ENCODE peak calls at places on chromosomes 6 and 20, in four cellular contexts. W is heart left ventricle, H is ovary, B is upper lobe of right lung. S is an unnamed sample.

GRCh38 chr6:113813207-113813606 is 43.9 kb upstream of the MARCKS start:
- DNase-seq in W (no peak), H (no peak), B (no peak), S (no peak)

GRCh38 chr20:53529658-53530057 is 64.0 kb downstream of the ZNF217 start:
- DNase-seq in W (no peak), H (no peak), B (no peak), S (no peak)

GRCh38 chr6:51120016-51120415 is 301.3 kb downstream of the TFAP2B start:
- DNase-seq in W (no peak), H (no peak), B (no peak), S (no peak)

GRCh38 chr6:151916680-151917164 is 109.2 kb downstream of the ESR1 start:
- DNase-seq in W (no peak), H (no peak), B (no peak), S (no peak)

GRCh38 chr6:11027565-11028110 is 16.5 kb downstream of the ELOVL2 start:
- DNase-seq in W (no peak), H (no peak), B (no peak), S (no peak)

GRCh38 chr6:36701401-36701991 is 3.9 kb downstream of the RAB44 start:
- DNase-seq in W (no peak), H (no peak), B (peak; percentile 45), S (no peak)

GRCh38 chr20:550611-551010 is 7.0 kb upstream of the CSNK2A1 start:
- DNase-seq in W (no peak), H (no peak), B (no peak), S (no peak)

GRCh38 chr20:46803446-46804020 is 91.1 kb upstream of the EYA2 start:
- DNase-seq in W (no peak), H (no peak), B (no peak), S (no peak)

GRCh38 chr20:57664476-57664875 is 44.2 kb upstream of the ZBP1 start:
- DNase-seq in W (peak; percentile 49), H (peak; percentile 32), B (peak; percentile 62), S (peak; percentile 73)

GRCh38 chr6:20664250-20664649 is 130.0 kb downstream of the CDKAL1 start:
- DNase-seq in W (no peak), H (no peak), B (no peak), S (no peak)

GRCh38 chr6:113668712-113669408 is 188.3 kb upstream of the MARCKS start:
- DNase-seq in W (no peak), H (no peak), B (no peak), S (no peak)

GRCh38 chr20:46704714-46705377 is 4.6 kb upstream of the SLC2A10 start:
- DNase-seq in W (no peak), H (no peak), B (no peak), S (no peak)

GRCh38 chr6:16060039-16060438 is 68.8 kb upstream of the MYLIP start:
- DNase-seq in W (no peak), H (no peak), B (no peak), S (no peak)

GRCh38 chr6:79713701-79714322 is 82.7 kb downstream of the SH3BGRL2 start:
- DNase-seq in W (no peak), H (no peak), B (no peak), S (no peak)

GRCh38 chr6:142872376-142872775 is 72.6 kb downstream of the HIVEP2 start:
- DNase-seq in W (no peak), H (no peak), B (no peak), S (no peak)

GRCh38 chr6:43495409-43495941 is 14.7 kb downstream of the LRRC73 start:
- DNase-seq in W (no peak), H (no peak), B (no peak), S (no peak)
- TF ChIP-seq CTCF in W (peak; percentile 23), H (no peak), B (no peak), S (peak; percentile 63)

DNA sequence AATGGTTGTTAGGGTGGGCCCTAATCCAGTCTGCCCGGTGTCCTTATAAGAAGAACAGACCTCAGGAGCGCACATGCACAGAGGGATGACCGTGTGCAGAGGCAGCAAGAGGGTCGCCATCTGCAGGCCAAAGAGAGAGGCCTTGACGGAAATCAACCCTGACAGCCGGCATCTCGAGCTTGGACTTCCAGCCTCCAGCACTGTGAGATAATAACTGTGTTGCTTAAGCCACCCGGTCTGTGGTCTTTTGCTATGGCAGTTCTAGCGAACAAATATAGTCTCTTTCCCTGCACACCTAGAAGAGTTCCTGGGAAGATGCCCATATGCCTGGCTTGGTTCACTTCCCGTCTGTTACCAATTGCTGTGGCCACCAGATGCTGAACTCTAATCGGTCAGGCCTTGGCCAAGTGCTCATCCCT is 35.3 kb upstream of the PTGIS start:
- DNase-seq in W (no peak), H (no peak), B (no peak), S (no peak)
- TF ChIP-seq CTCF in W (peak; percentile 49), H (peak; percentile 24), B (peak; percentile 9), S (peak; percentile 74)

GRCh38 chr6:134437376-134437775 is 119.5 kb upstream of the SGK1 start:
- DNase-seq in W (no peak), H (no peak), B (no peak), S (no peak)
- TF ChIP-seq CTCF in W (no peak), H (no peak), B (peak; percentile 16), S (no peak)

GRCh38 chr6:6883011-6883410 is 224.8 kb upstream of the RREB1 start:
- DNase-seq in W (no peak), H (no peak), B (no peak), S (no peak)

GRCh38 chr6:6881438-6882267 is 226.1 kb upstream of the RREB1 start:
- DNase-seq in W (no peak), H (no peak), B (no peak), S (no peak)

GRCh38 chr6:6882593-6882992 is 225.2 kb upstream of the RREB1 start:
- DNase-seq in W (no peak), H (no peak), B (no peak), S (no peak)

GRCh38 chr6:6878921-6879585 is 228.7 kb upstream of the RREB1 start:
- DNase-seq in W (no peak), H (no peak), B (no peak), S (no peak)

DNA sequence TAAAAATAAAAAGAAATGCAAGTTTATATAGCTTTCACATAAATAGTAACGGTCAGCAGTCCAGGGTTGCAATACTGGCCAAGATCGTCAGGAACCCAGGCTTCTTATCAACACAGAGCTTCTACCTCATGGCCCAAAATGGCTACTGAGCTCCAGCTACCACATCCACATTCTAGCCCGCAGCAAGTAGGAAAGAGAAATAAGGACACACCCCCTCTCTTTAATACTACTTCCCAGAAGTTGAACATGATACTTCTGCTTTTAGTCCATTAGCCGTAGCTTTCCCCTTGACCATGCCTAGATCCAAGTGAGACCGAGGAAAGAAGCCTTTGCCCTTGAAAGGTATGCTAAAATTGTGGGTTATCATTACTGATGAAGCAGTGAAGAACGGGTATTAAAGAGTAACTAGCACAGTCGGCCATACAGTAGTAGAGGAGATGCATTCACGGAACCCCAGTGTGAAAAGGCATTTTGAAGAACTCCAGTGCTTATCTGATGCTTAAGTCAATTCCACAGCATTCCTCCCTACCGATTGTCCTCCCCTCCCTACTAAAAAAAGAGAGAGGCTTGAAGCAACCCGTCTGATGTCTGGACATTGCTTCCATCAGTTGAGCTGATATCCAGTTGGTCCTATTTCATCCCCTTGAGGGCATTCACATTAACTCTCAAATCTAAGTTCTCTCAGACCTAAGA is 226.9 kb upstream of the RREB1 start:
- DNase-seq in W (no peak), H (no peak), B (no peak), S (no peak)
- TF ChIP-seq CTCF in W (no peak), H (no peak), B (no peak), S (no peak)

S was measured in chondrocyte.